ENCODE peak calls at places on chromosomes 11 and 22, in nine cellular contexts. D is GM20000; U is NCI-H226; N is naive thymus-derived CD8-positive, alpha-beta T cell; C is ureter; X is NCI-H345; J is A549; V is stimulated activated CD4-positive, alpha-beta T cell treated with anti-CD3 and anti-CD28 coated beads, Interleukin-12 subunit alpha, Interleukin-12 subunit beta, amount 100 ng/mL, for 4 hours; O is mesendoderm. F is an unnamed sample.

GRCh38 chr11:15826826-15827225 is 529.5 kb downstream of the SOX6 start:
- DNase-seq in O (peak; percentile 81), C (no peak), J (peak; percentile 25), U (no peak), D (peak; percentile 21), N (no peak), V (peak; percentile 1), X (peak; percentile 33), F (no peak)

GRCh38 chr11:65699306-65699705 is 12.7 kb upstream of the KAT5 start:
- DNase-seq in U (no peak), C (no peak), V (no peak), N (no peak), D (no peak), J (no peak), X (no peak), O (no peak), F (no peak)

GRCh38 chr22:19634206-19634536 is 80.1 kb upstream of the SEPTIN5 start:
- DNase-seq in J (no peak), V (no peak), X (no peak), D (no peak), C (no peak), U (no peak), O (no peak), N (no peak), F (no peak)

GRCh38 chr11:58685973-58686720 is 45.6 kb downstream of the GLYAT start:
- DNase-seq in U (no peak), D (no peak), O (no peak), V (no peak), X (no peak), C (no peak), N (no peak), J (no peak), F (no peak)

GRCh38 chr11:31687861-31688260 is 123.3 kb downstream of the PAX6 start:
- DNase-seq in V (no peak), X (no peak), N (no peak), C (no peak), J (no peak), O (no peak), D (no peak), U (no peak), F (no peak)

GRCh38 chr11:45048870-45049825 is 97.3 kb upstream of the PRDM11 start:
- DNase-seq in U (peak; percentile 33), V (no peak), C (peak; percentile 58), D (no peak), X (peak; percentile 27), N (no peak), J (no peak), O (no peak), F (no peak)

GRCh38 chr11:102220728-102221467 is 96.4 kb upstream of the BIRC3 start:
- DNase-seq in N (no peak), C (no peak), O (no peak), D (no peak), J (no peak), X (no peak), U (no peak), V (no peak), F (peak; percentile 36)

GRCh38 chr11:299951-300735 is 817 bp upstream of the IFITM5 start:
- DNase-seq in D (peak; percentile 58), J (no peak), N (no peak), U (no peak), V (no peak), O (peak; percentile 54), X (no peak), C (no peak), F (no peak)

GRCh38 chr22:46602025-46602424 is 18.2 kb upstream of the GRAMD4 start:
- DNase-seq in X (no peak), N (no peak), V (no peak), O (no peak), J (no peak), U (no peak), C (no peak), D (no peak), F (no peak)

GRCh38 chr11:125772834-125773505 is 5.7 kb downstream of the PATE2 start:
- DNase-seq in U (peak; percentile 94), X (no peak), D (no peak), C (no peak), N (no peak), J (no peak), O (no peak), V (no peak), F (peak; percentile 87)

GRCh38 chr22:42283288-42284229 is 13.1 kb upstream of the TCF20 start:
- DNase-seq in J (no peak), D (no peak), N (peak; percentile 44), X (no peak), C (no peak), V (peak; percentile 33), U (no peak), O (peak; percentile 65), F (no peak)

GRCh38 chr11:131889146-131889577 is 518.7 kb downstream of the NTM start:
- DNase-seq in U (no peak), N (no peak), D (no peak), V (no peak), X (peak; percentile 55), C (no peak), O (peak; percentile 91), J (no peak), F (peak; percentile 96)

GRCh38 chr22:42932857-42933782 is 76.0 kb upstream of the ARFGAP3 start:
- DNase-seq in U (no peak), N (no peak), D (peak; percentile 75), C (no peak), X (no peak), J (no peak), O (no peak), V (no peak), F (peak; percentile 33)

GRCh38 chr22:49996532-49997220 is 15.9 kb downstream of the IL17REL start:
- DNase-seq in N (no peak), C (no peak), X (no peak), U (no peak), D (no peak), O (no peak), J (no peak), V (no peak), F (no peak)

GRCh38 chr22:40387758-40388157 is 17.4 kb downstream of the SGSM3 start:
- DNase-seq in D (no peak), X (no peak), N (no peak), V (no peak), O (no peak), J (no peak), C (no peak), U (no peak), F (no peak)

GRCh38 chr22:40567626-40568328 is 68.7 kb downstream of the MRTFA start:
- DNase-seq in V (no peak), J (no peak), O (no peak), U (no peak), X (no peak), C (no peak), N (no peak), D (no peak), F (no peak)

GRCh38 chr22:46575915-46576555 is 38.6 kb upstream of the CELSR1 start:
- DNase-seq in O (peak; percentile 82), U (no peak), C (no peak), N (no peak), D (no peak), V (no peak), J (no peak), X (no peak), F (no peak)

GRCh38 chr11:113104390-113105251 is 143.4 kb downstream of the NCAM1 start:
- DNase-seq in X (no peak), V (no peak), D (no peak), O (no peak), J (no peak), N (no peak), C (no peak), U (no peak), F (no peak)

GRCh38 chr11:125020342-125020741 is 42.8 kb upstream of the SLC37A2 start:
- DNase-seq in V (no peak), X (no peak), J (no peak), O (no peak), U (no peak), D (no peak), N (no peak), C (no peak), F (no peak)

GRCh38 chr11:68226421-68226820 is 13.3 kb upstream of the KMT5B start:
- DNase-seq in C (no peak), D (no peak), U (no peak), O (no peak), V (no peak), J (no peak), N (no peak), X (no peak), F (no peak)

GRCh38 chr11:120182790-120183491 is 27.9 kb upstream of the OAF start:
- DNase-seq in N (no peak), O (peak; percentile 80), D (no peak), C (peak; percentile 42), V (no peak), X (no peak), U (peak; percentile 13), J (no peak), F (no peak)

GRCh38 chr11:68295940-68296339 is 16.5 kb upstream of the LRP5 start:
- DNase-seq in N (no peak), D (no peak), C (no peak), V (no peak), X (no peak), J (no peak), U (no peak), O (no peak), F (no peak)

GRCh38 chr11:101428918-101429317 is 154.9 kb downstream of the TRPC6 start:
- DNase-seq in U (peak; percentile 17), V (no peak), C (no peak), O (peak; percentile 83), J (no peak), D (no peak), X (no peak), N (no peak), F (peak; percentile 42)

GRCh38 chr11:65426839-65427690 is 4.5 kb downstream of the NEAT1 start:
- DNase-seq in X (no peak), D (no peak), J (no peak), C (no peak), N (peak; percentile 34), V (no peak), O (peak; percentile 83), U (peak; percentile 40), F (peak; percentile 85)

GRCh38 chr22:23400286-23400981 is 179.7 kb downstream of the IGLL1 start:
- DNase-seq in X (no peak), N (no peak), J (no peak), V (no peak), C (no peak), U (no peak), D (no peak), O (no peak), F (no peak)

GRCh38 chr11:74634537-74634936 is 42.2 kb downstream of the POLD3 start:
- DNase-seq in C (no peak), D (no peak), N (no peak), O (peak; percentile 42), V (no peak), U (peak; percentile 64), X (no peak), J (peak; percentile 33), F (peak; percentile 31)

GRCh38 chr11:112949781-112950575 is 11.2 kb upstream of the NCAM1 start:
- DNase-seq in N (no peak), J (no peak), V (no peak), U (no peak), C (no peak), O (no peak), D (no peak), X (no peak), F (no peak)

GRCh38 chr11:67638535-67639437 is 777 bp downstream of the TBX10 start:
- DNase-seq in N (no peak), C (peak; percentile 38), J (no peak), V (no peak), D (no peak), U (no peak), O (no peak), X (no peak), F (no peak)

GRCh38 chr11:122746611-122747305 is 91.2 kb downstream of the UBASH3B start:
- DNase-seq in C (no peak), D (no peak), N (no peak), O (no peak), V (no peak), X (no peak), U (peak; percentile 27), J (no peak), F (no peak)

GRCh38 chr22:24230911-24231656 is 13.8 kb downstream of the GGT5 start:
- DNase-seq in N (peak; percentile 60), V (peak; percentile 64), U (no peak), J (no peak), X (peak; percentile 3), O (peak; percentile 70), D (peak; percentile 80), C (no peak), F (no peak)

GRCh38 chr11:125728969-125729368 is 17.1 kb upstream of the PATE1 start:
- DNase-seq in V (no peak), X (no peak), N (no peak), D (no peak), J (no peak), C (no peak), O (no peak), U (no peak), F (no peak)